ENCODE peak calls at places on chromosomes 1 and 21, in seven cellular contexts. K, P, C, G, B, I and J are unnamed samples.

GRCh38 chr1:204345425-204345824 is 14.3 kb downstream of the PLEKHA6 start:
- DNase-seq in P (no peak), G (no peak), I (no peak), B (no peak), C (no peak), K (no peak), J (no peak)

GRCh38 chr1:218347316-218347712 is 2.2 kb downstream of the TGFB2 start:
- DNase-seq in G (no peak), C (peak), P (peak), B (no peak), K (peak), I (peak), J (peak)

GRCh38 chr21:33894736-33895288 is 20.8 kb downstream of the ATP5PO start:
- DNase-seq in B (peak), I (peak), C (peak), P (peak), K (peak), G (peak), J (peak)

GRCh38 chr1:196409586-196409985 is 198.7 kb downstream of the KCNT2 start:
- DNase-seq in B (no peak), K (no peak), C (no peak), G (no peak), P (no peak), I (peak), J (no peak)

GRCh38 chr1:236823559-236823958 is 28.5 kb downstream of the MTR start:
- DNase-seq in G (no peak), I (no peak), C (no peak), K (no peak), B (no peak), P (no peak), J (no peak)

GRCh38 chr1:159996653-159997052 is 35.1 kb downstream of the PIGM start:
- DNase-seq in B (no peak), G (no peak), K (peak), I (peak), P (peak), C (no peak), J (peak)

GRCh38 chr1:32619701-32620485 is 30.5 kb downstream of the ZBTB8OS start:
- DNase-seq in G (no peak), K (no peak), I (peak), C (no peak), P (no peak), B (no peak), J (no peak)

GRCh38 chr1:156082111-156083091 is at the start of gene MEX3A:
- DNase-seq in I (peak), K (peak), P (peak), C (peak), B (peak), G (peak), J (peak)

GRCh38 chr1:209435654-209436566 is 147.6 kb upstream of the CAMK1G start:
- DNase-seq in B (peak), G (peak), I (peak), P (peak), K (peak), C (peak), J (peak)

GRCh38 chr1:231485029-231485784 is 43.3 kb upstream of the TSNAX start:
- DNase-seq in G (no peak), I (peak), P (no peak), C (no peak), K (no peak), B (no peak), J (peak)

GRCh38 chr1:150159550-150159949 is 9.8 kb downstream of the PLEKHO1 start:
- DNase-seq in B (no peak), G (no peak), K (no peak), P (no peak), C (no peak), I (no peak), J (no peak)

GRCh38 chr1:2282556-2283270 is 54.6 kb downstream of the SKI start:
- DNase-seq in C (no peak), P (no peak), G (no peak), B (no peak), I (no peak), K (no peak), J (no peak)

GRCh38 chr1:207031632-207032258 is 811 bp downstream of the C1orf116 start:
- DNase-seq in K (no peak), B (no peak), P (no peak), G (no peak), I (no peak), C (no peak), J (no peak)

GRCh38 chr1:194161591-194161990 is 975.2 kb upstream of the B3GALT2 start:
- DNase-seq in B (no peak), P (no peak), I (no peak), K (no peak), G (no peak), C (no peak), J (no peak)

GRCh38 chr1:3740752-3741151 is 11.5 kb upstream of the CCDC27 start:
- DNase-seq in P (no peak), G (no peak), B (no peak), I (no peak), K (no peak), C (no peak), J (no peak)

GRCh38 chr1:30757196-30757949 is at the start of gene LAPTM5:
- DNase-seq in B (no peak), G (no peak), I (no peak), K (no peak), C (no peak), P (no peak), J (no peak)

GRCh38 chr21:31546402-31547155 is 112.9 kb upstream of the SOD1 start:
- DNase-seq in I (no peak), K (no peak), C (no peak), B (no peak), G (no peak), P (no peak), J (no peak)

GRCh38 chr1:39720094-39720999 is 18.3 kb upstream of the PPIE start:
- DNase-seq in G (no peak), I (peak), K (peak), P (peak), C (no peak), B (no peak), J (peak)

GRCh38 chr1:3275471-3276340 is 178.8 kb upstream of the ARHGEF16 start:
- DNase-seq in K (no peak), B (no peak), C (no peak), I (peak), P (no peak), G (no peak), J (no peak)

GRCh38 chr1:73637275-73637674 is 560.7 kb downstream of the LRRIQ3 start:
- DNase-seq in P (peak), C (no peak), I (no peak), G (no peak), K (no peak), B (no peak), J (no peak)

GRCh38 chr1:218156602-218157001 is 128.5 kb upstream of the RRP15 start:
- DNase-seq in K (no peak), B (peak), C (peak), P (peak), G (peak), I (no peak), J (peak)

GRCh38 chr21:45996311-45997204 is 15.0 kb downstream of the COL6A1 start:
- DNase-seq in K (no peak), G (no peak), P (no peak), I (no peak), C (no peak), B (no peak), J (no peak)

GRCh38 chr1:192768463-192768862 is 40.4 kb upstream of the RGS2 start:
- DNase-seq in B (no peak), I (no peak), K (no peak), C (no peak), G (no peak), P (peak), J (no peak)

GRCh38 chr1:53511323-53511932 is 52.2 kb downstream of the DMRTB1 start:
- DNase-seq in B (no peak), G (no peak), I (no peak), P (no peak), K (no peak), C (no peak), J (no peak)

GRCh38 chr1:69569983-69570755 is 2.4 kb downstream of the LRRC7 start:
- DNase-seq in G (no peak), I (no peak), P (peak), B (peak), K (peak), C (peak), J (no peak)

GRCh38 chr1:41539416-41539800 is 54.9 kb upstream of the EDN2 start:
- DNase-seq in P (no peak), G (no peak), C (no peak), I (no peak), K (no peak), B (no peak), J (no peak)

DNA sequence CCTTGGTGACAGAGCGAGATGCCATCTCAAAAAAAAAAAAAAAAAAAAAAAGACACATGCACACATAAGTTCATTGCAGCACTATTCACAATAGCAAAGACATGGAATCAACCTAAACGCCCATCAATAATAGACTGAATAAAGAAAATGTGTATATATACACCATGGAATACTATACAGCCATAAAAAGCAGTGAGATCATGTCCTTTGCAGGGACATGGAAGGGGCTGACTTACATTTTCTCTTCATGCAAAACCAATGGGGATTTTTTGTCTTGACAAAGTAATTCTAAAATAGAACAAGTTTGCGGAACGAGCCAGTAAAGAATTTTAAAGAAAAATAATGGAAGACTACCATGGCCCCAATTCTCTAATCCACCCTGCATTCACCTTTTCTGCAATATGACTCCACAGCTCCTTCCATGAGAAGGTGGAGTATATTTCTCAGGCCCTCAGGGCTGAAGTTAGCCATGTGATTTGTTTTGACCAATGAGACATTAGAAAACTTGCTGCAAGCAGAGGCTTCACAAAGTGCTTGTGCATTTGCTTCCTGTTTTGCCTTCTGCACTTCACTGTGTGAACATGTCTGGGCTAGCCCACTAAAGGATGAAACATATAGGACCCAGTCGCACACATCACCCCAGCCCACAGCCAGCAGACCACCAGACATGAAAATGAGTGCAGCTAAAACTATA is 78.8 kb upstream of the NR5A2 start:
- DNase-seq in I (peak), C (no peak), P (no peak), B (no peak), G (no peak), K (no peak), J (no peak)
- H3K18ac ChIP-seq in I (peak), C (no peak), P (no peak), B (no peak), G (no peak), K (no peak), J (no peak)

GRCh38 chr21:32641715-32642698 is 29.8 kb upstream of the CFAP298 start:
- DNase-seq in K (no peak), I (no peak), G (no peak), C (no peak), P (no peak), B (no peak), J (no peak)

GRCh38 chr21:32648165-32648564 is 36.0 kb upstream of the CFAP298 start:
- DNase-seq in B (no peak), G (no peak), P (no peak), I (no peak), C (no peak), K (no peak), J (no peak)

DNA sequence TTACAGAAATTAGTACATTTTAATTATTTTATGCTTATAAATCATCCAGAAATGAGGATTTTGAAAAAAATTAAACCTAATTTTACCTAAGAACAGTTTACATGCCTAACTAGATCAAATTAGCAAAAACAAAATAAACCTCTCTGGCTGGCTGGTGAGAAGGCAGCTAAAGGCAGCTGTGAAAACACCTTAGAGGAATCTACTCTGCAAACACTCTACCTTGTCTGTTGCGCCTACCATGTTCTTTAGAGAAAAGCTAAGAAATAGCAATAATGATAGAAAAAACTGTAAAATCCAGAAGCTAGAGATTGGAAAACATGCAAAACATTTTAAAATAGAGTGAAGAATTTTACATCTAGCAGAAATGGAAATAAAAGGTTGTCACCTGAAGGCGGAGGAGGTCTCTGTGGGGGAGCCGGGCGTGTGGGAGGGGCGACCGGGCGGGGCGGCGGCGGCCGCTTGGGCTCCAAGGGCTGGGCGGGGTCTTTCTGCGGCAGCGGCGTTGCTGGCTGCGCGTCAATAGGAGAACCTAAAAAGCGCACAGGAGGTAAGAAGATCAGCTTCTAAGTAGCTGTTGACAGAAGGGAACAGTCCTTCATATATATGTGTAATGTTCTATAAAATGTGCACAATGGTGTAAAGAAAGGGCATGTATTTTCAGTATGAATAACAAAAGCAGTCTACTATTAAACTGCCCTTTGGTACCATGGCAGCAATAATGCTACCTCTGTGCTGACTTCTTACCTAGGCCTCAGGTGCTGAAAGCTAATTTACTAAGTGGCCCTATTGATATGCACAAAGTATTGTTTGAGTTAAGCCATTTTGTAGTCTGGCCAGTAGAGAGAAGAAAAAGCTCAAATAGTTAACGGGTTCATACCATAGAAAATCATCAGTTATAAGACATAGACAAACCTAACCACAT is 33.3 kb upstream of the CFAP298 start:
- DNase-seq in P (peak), K (no peak), I (no peak), G (peak), B (peak), C (peak), J (no peak)
- H3K18ac ChIP-seq in P (no peak), K (no peak), I (no peak), G (no peak), B (no peak), C (no peak), J (no peak)

GRCh38 chr1:109216662-109217061 is 2.9 kb downstream of the SARS1 start:
- DNase-seq in G (no peak), P (no peak), B (no peak), C (no peak), K (no peak), I (no peak), J (peak)

GRCh38 chr1:109210058-109210457 is 3.7 kb upstream of the SARS1 start:
- DNase-seq in G (no peak), B (no peak), C (no peak), P (no peak), I (no peak), K (no peak), J (peak)

GRCh38 chr1:109214695-109215623 is 1.2 kb downstream of the SARS1 start:
- DNase-seq in C (no peak), I (peak), K (peak), G (no peak), B (no peak), P (peak), J (no peak)

GRCh38 chr1:109213824-109214693 is at the start of gene SARS1:
- DNase-seq in I (peak), C (peak), G (no peak), K (peak), P (peak), B (peak), J (peak)

DNA sequence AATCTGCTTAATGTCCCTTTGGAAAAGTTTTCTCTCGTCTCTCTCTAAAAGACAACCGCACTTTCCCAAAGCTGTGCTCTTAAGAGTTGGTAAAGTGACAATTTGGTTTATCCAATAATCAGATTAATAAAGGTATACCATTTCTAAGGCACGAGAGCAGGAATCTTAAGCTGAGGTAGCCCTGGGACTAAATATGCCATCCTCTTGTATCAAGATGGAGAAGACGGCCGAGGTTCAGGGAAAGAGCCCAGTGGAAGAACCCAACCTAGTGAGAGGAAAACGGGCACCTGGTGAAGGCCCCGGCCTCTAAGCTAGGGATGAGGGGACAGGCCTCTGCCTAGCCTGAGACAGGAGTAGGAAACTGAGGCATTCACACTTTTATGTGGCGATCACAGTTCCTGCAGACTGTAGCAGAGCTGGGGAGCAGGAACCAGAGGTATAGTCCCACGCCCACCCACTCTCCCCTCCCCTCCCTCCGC is 334 bp upstream of the SARS1 start:
- DNase-seq in C (no peak), G (no peak), K (no peak), I (no peak), P (no peak), B (no peak), J (no peak)
- H3K18ac ChIP-seq in C (no peak), G (peak), K (no peak), I (peak), P (no peak), B (peak), J (peak)

DNA sequence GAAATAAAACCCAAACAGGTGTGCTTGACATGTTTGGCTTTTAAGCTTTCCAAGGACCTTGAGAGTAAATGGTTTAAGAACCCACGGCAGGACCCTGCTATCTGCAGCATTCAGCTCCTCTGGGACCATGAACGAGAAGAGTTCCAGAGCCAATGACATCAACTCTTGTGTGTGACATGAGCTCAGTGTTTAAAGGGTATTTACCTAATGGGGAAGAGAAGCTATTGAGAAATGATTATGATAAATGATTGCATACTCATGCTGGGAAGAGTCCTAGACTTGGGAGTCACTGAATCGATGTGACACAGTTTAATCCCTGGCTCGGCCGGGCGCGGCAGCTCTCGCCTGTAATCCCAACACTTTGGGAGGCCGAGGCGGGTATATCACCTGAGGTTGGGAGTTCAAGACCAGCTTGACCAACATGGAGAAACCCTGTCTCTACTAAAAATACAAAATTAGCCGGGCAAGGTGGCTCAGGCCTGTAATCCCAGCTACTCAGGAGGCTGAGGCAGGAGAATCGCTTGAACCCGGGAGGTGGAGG is 55.4 kb downstream of the KANK4 start:
- DNase-seq in C (no peak), I (no peak), B (no peak), G (no peak), K (no peak), P (no peak), J (no peak)
- H3K18ac ChIP-seq in C (no peak), I (no peak), B (no peak), G (no peak), K (no peak), P (no peak), J (no peak)

GRCh38 chr21:43931454-43931853 is 66.4 kb downstream of the AGPAT3 start:
- DNase-seq in B (no peak), K (no peak), I (no peak), P (no peak), C (no peak), G (no peak), J (no peak)

GRCh38 chr21:43930848-43931384 is 65.9 kb downstream of the AGPAT3 start:
- DNase-seq in K (no peak), B (no peak), C (no peak), G (no peak), I (no peak), P (no peak), J (no peak)

GRCh38 chr21:43929217-43929971 is 64.4 kb downstream of the AGPAT3 start:
- DNase-seq in I (no peak), K (no peak), B (no peak), G (no peak), C (no peak), P (peak), J (no peak)

GRCh38 chr21:43928726-43929125 is 63.7 kb downstream of the AGPAT3 start:
- DNase-seq in I (no peak), K (no peak), P (no peak), G (no peak), C (no peak), B (no peak), J (no peak)

DNA sequence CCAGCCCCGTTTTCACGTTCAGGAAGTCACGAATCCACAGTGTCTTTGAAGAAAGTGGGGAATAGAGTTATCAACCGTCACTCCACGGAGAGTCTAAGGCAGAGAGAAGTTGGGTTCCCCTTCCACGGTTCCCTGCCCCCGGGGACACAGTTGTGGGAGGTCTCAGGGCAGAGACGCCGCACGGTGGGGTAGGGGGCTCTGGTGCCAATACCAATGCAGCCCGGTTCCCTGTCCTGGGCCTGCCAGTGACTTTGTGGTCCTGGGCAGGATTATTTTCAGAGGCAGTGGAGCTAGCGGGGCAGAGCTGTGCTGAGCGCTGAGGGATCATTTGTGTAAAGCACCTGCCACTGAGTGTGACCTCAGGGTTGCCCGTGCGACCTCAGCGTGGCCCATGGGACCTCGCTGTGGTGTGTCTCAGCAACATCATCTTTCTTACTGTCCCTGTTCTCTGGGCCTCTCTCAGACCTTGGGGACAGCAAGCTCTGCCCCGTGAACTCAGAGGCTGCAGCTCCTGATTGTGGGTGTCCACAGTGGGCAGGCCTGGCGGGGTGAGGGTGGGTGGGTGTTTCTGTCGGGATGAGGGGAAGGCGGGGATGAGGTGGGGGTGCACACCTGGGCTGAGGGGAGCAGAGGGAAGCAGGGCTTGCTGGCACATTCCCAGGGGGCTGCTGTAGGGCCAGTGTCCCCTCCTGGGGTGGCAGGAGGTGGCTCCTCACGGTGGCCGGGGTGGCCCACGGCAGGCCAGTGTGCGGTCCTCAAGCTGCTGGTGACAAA is 65.2 kb downstream of the AGPAT3 start:
- DNase-seq in P (no peak), I (no peak), K (no peak), B (no peak), C (no peak), G (no peak), J (no peak)
- H3K18ac ChIP-seq in P (no peak), I (no peak), K (no peak), B (no peak), C (no peak), G (no peak), J (no peak)

GRCh38 chr1:183883629-183884028 is 78.7 kb downstream of the RGL1 start:
- DNase-seq in K (no peak), C (no peak), G (no peak), B (no peak), I (no peak), P (no peak), J (no peak)
- H3K18ac ChIP-seq in K (no peak), C (no peak), G (no peak), B (no peak), I (no peak), P (no peak), J (no peak)

GRCh38 chr1:225004396-225004795 is 74.9 kb downstream of the DNAH14 start:
- DNase-seq in I (no peak), C (no peak), B (no peak), G (no peak), P (peak), K (no peak), J (no peak)
- H3K18ac ChIP-seq in I (no peak), C (no peak), B (no peak), G (no peak), P (no peak), K (no peak), J (no peak)